ENCODE peak calls at places on chromosomes 16 and 17, in eight cellular contexts. C is keratinocyte, S is lower leg skin, Q is WTC11, D is suprapubic skin, B is cardiac fibroblast, N is PC-3, V is AG04450. R is an unnamed sample.

GRCh38 chr16:57041182-57042156 is 50.9 kb upstream of the CPNE2 start:
- DNase-seq in Q (no peak), C (no peak), V (no peak), S (no peak), D (no peak), B (no peak), N (no peak), R (no peak)

GRCh38 chr17:13002761-13003453 is 14.9 kb downstream of the ELAC2 start:
- DNase-seq in C (no peak), V (peak), N (peak), Q (peak), D (peak), B (peak), S (peak), R (peak)

GRCh38 chr16:20897253-20897896 is 2.8 kb downstream of the DCUN1D3 start:
- DNase-seq in B (peak), V (no peak), D (no peak), Q (no peak), N (peak), S (no peak), C (no peak), R (peak)

GRCh38 chr16:31331141-31331764 is 23.7 kb upstream of the ITGAX start:
- DNase-seq in B (no peak), D (no peak), N (no peak), Q (peak), S (no peak), C (no peak), V (no peak), R (no peak)

GRCh38 chr16:88908307-88908706 is 41.8 kb upstream of the PABPN1L start:
- DNase-seq in N (no peak), B (no peak), Q (no peak), S (no peak), C (no peak), D (no peak), V (no peak), R (no peak)

GRCh38 chr17:16477255-16477654 is 14.7 kb downstream of the LRRC75A start:
- DNase-seq in Q (no peak), S (peak), C (no peak), D (no peak), N (peak), B (peak), V (peak), R (peak)

GRCh38 chr17:39485555-39485954 is 24.3 kb downstream of the CDK12 start:
- DNase-seq in Q (no peak), B (peak), S (no peak), D (peak), V (peak), N (peak), C (peak), R (peak)

GRCh38 chr17:82941021-82942001 is 101.5 kb upstream of the ZNF750 start:
- DNase-seq in D (no peak), N (no peak), V (no peak), B (no peak), S (no peak), C (no peak), Q (peak), R (no peak)

GRCh38 chr16:15932939-15933338 is 16.5 kb upstream of the ABCC1 start:
- DNase-seq in V (no peak), N (no peak), S (no peak), D (no peak), C (no peak), Q (no peak), B (no peak), R (no peak)

GRCh38 chr17:64218066-64218465 is 45.0 kb downstream of the TEX2 start:
- DNase-seq in C (no peak), S (no peak), Q (no peak), N (no peak), B (no peak), V (no peak), D (no peak), R (no peak)

GRCh38 chr17:9021985-9022552 is 759 bp downstream of the NTN1 start:
- DNase-seq in V (no peak), D (peak), B (peak), C (no peak), N (no peak), S (no peak), Q (peak), R (no peak)

GRCh38 chr16:66521951-66522771 is 27.8 kb downstream of the TK2 start:
- DNase-seq in Q (no peak), B (peak), D (no peak), S (no peak), N (peak), C (peak), V (no peak), R (peak)

GRCh38 chr17:5123343-5124124 is 7.7 kb downstream of the USP6 start:
- DNase-seq in N (no peak), C (no peak), V (no peak), Q (no peak), S (no peak), B (no peak), D (peak), R (no peak)

GRCh38 chr17:75039238-75039637 is 7.5 kb downstream of the ATP5PD start:
- DNase-seq in S (no peak), V (no peak), C (no peak), N (no peak), B (no peak), D (no peak), Q (no peak), R (no peak)

GRCh38 chr16:69166221-69166833 is 20.6 kb upstream of the SNTB2 start:
- DNase-seq in S (no peak), B (peak), N (peak), V (peak), D (no peak), Q (no peak), C (no peak), R (no peak)

GRCh38 chr16:84687715-84688114 is 12.1 kb upstream of the USP10 start:
- DNase-seq in Q (no peak), S (no peak), C (no peak), B (peak), D (no peak), V (peak), N (peak), R (peak)

GRCh38 chr16:56609463-56609921 is 1.1 kb downstream of the MT2A start:
- DNase-seq in S (peak), C (no peak), Q (no peak), D (no peak), V (no peak), B (peak), N (peak), R (peak)

GRCh38 chr17:82565551-82565950 is 46.0 kb downstream of the FOXK2 start:
- DNase-seq in D (no peak), C (no peak), B (no peak), N (no peak), Q (no peak), S (no peak), V (no peak), R (no peak)

GRCh38 chr17:61709567-61709966 is 118.5 kb upstream of the NACA2 start:
- DNase-seq in B (no peak), S (no peak), C (no peak), N (no peak), Q (no peak), D (no peak), V (no peak), R (no peak)

DNA sequence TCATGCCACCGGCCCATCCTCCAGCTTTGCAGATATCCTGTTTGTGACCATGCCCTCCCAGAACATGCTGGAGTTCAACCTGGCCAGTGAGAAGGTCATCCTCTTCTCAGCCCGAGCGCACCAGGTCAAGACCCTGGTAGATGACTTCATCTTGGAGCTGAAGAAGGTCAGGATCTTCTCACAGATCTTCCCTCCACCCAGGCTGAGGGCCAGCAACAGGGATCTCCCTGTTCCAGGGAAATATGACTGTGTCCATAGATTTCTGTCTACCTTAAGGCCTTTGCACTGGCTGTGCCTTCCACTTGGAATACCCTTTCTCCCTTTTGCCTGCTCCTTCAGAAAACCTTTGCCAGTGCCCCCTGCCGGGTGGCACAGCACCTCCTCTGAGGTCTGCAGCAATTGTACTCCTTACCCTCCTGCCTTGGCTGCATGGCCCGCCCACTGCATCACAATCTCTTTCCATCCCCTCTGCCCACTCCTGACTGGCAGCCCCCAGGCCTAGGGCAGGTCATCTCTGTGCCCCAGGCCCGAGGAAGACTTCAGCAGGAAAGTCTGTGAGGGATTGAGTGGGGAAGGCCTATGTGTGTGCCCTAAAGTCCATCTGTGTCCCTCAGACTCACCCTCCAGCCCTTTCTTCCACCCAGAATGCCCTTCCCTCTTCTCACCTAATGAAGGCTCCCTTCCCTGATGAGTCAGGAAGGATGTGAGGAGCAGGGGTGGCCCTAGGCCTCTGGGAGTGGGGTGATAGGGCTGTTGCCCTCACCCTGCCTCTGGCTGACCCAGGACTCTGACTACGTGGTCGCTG is 27.3 kb upstream of the ALKBH5 start:
- DNase-seq in B (no peak), V (no peak), D (no peak), C (no peak), Q (no peak), N (no peak), S (no peak), R (peak)
- TF ChIP-seq CTCF in B (no peak), V (no peak), D (no peak), C (no peak), Q (no peak), N (no peak), S (no peak), R (no peak)

GRCh38 chr17:78892520-78892919 is 10.5 kb downstream of the CEP295NL start:
- DNase-seq in D (no peak), N (no peak), B (no peak), V (no peak), S (no peak), Q (no peak), C (no peak), R (no peak)

GRCh38 chr17:78892062-78892456 is 10.9 kb downstream of the CEP295NL start:
- DNase-seq in V (no peak), Q (no peak), S (no peak), B (no peak), N (no peak), C (no peak), D (no peak), R (no peak)

GRCh38 chr17:78890111-78890897 is 12.7 kb downstream of the CEP295NL start:
- DNase-seq in S (peak), Q (no peak), B (no peak), D (no peak), C (no peak), V (no peak), N (no peak), R (no peak)

GRCh38 chr17:78892936-78893379 is 10.0 kb downstream of the CEP295NL start:
- DNase-seq in N (no peak), V (no peak), B (no peak), S (no peak), Q (no peak), C (no peak), D (no peak), R (no peak)

GRCh38 chr17:78891406-78892061 is 11.5 kb downstream of the CEP295NL start:
- DNase-seq in B (no peak), S (no peak), N (no peak), D (no peak), C (no peak), V (no peak), Q (no peak), R (no peak)
- TF ChIP-seq CTCF in B (no peak), S (no peak), N (no peak), D (no peak), C (no peak), V (no peak), Q (no peak), R (no peak)

GRCh38 chr17:36869856-36870617 is 67.2 kb upstream of the LHX1 start:
- DNase-seq in V (no peak), S (no peak), N (no peak), B (peak), C (no peak), Q (peak), D (no peak), R (peak)
- TF ChIP-seq CTCF in V (peak), S (no peak), N (no peak), B (peak), C (peak), Q (no peak), D (no peak), R (peak)

GRCh38 chr16:30031477-30031918 is 427 bp upstream of the TLCD3B start:
- DNase-seq in B (no peak), N (no peak), V (no peak), D (no peak), Q (no peak), C (no peak), S (no peak), R (no peak)
- TF ChIP-seq CTCF in B (no peak), N (no peak), V (no peak), D (no peak), Q (no peak), C (no peak), S (no peak), R (no peak)

R was measured in MCF 10A.